ENCODE peak calls at places on chromosomes 12 and 14, in nine cellular contexts. D, Q, N, X, L, B, J, A and H are unnamed samples.

GRCh38 chr12:116759783-116760581 is 21.9 kb downstream of the RNFT2 start:
- DNase-seq in X (peak; percentile 23), L (peak; percentile 73), Q (no peak), N (peak; percentile 90), B (no peak), J (peak; percentile 32), A (no peak), D (no peak), H (no peak)

GRCh38 chr12:42130670-42131402 is 13.8 kb downstream of the GXYLT1 start:
- DNase-seq in L (peak; percentile 67), D (peak; percentile 65), X (peak; percentile 38), N (no peak), B (no peak), Q (peak; percentile 33), A (no peak), J (no peak), H (no peak)

GRCh38 chr14:79502101-79502750 is 709.1 kb downstream of the DIO2 start:
- DNase-seq in B (no peak), J (no peak), A (no peak), N (peak; percentile 51), L (no peak), X (no peak), Q (no peak), D (no peak), H (no peak)

GRCh38 chr14:41986726-41987125 is 380.1 kb downstream of the LRFN5 start:
- DNase-seq in L (no peak), D (no peak), X (no peak), A (no peak), J (no peak), B (no peak), N (no peak), Q (no peak), H (no peak)

GRCh38 chr12:124764451-124764850 is 99.2 kb downstream of the SCARB1 start:
- DNase-seq in X (peak; percentile 73), N (peak; percentile 87), Q (no peak), B (no peak), J (peak; percentile 88), D (peak; percentile 77), L (peak; percentile 86), A (no peak), H (no peak)

GRCh38 chr12:22437031-22437806 is 102.7 kb upstream of the ST8SIA1 start:
- DNase-seq in X (no peak), J (peak; percentile 26), L (peak; percentile 20), A (no peak), D (no peak), B (no peak), N (peak; percentile 85), Q (peak; percentile 39), H (no peak)

GRCh38 chr14:84750763-84751554 is 779.0 kb upstream of the FLRT2 start:
- DNase-seq in A (no peak), N (no peak), X (no peak), D (no peak), J (no peak), L (no peak), B (no peak), Q (no peak), H (no peak)

GRCh38 chr12:132279184-132279889 is 50.1 kb downstream of the GALNT9 start:
- DNase-seq in N (peak; percentile 80), B (peak; percentile 81), D (no peak), A (no peak), X (no peak), L (peak; percentile 84), J (peak; percentile 57), Q (no peak), H (no peak)

GRCh38 chr14:82755923-82756322 is 1222.3 kb upstream of the SEL1L start:
- DNase-seq in L (peak; percentile 41), J (no peak), Q (no peak), N (no peak), X (no peak), B (no peak), A (no peak), D (no peak), H (no peak)

GRCh38 chr12:53252349-53252916 is 15.7 kb upstream of the ESPL1 start:
- DNase-seq in D (peak; percentile 57), X (no peak), L (peak; percentile 74), Q (peak; percentile 55), N (no peak), B (no peak), A (no peak), J (no peak), H (peak; percentile 39)

GRCh38 chr12:113500662-113501435 is 29.2 kb upstream of the LHX5 start:
- DNase-seq in Q (no peak), A (no peak), N (peak; percentile 70), D (no peak), J (no peak), X (no peak), L (no peak), B (no peak), H (no peak)

GRCh38 chr12:12010277-12011031 is 60.3 kb upstream of the BCL2L14 start:
- DNase-seq in X (peak; percentile 71), D (peak; percentile 55), J (no peak), L (peak; percentile 78), N (peak; percentile 54), B (no peak), Q (peak; percentile 12), A (no peak), H (no peak)

GRCh38 chr12:113413488-113413939 is 8.7 kb upstream of the SDSL start:
- DNase-seq in N (peak; percentile 76), D (no peak), L (peak; percentile 70), X (peak; percentile 27), B (peak; percentile 56), A (no peak), J (peak; percentile 71), Q (peak; percentile 61), H (no peak)

GRCh38 chr14:70317091-70317968 is 42.2 kb downstream of the COX16 start:
- DNase-seq in Q (no peak), A (no peak), B (no peak), N (peak; percentile 46), D (no peak), X (no peak), J (no peak), L (no peak), H (peak; percentile 88)

GRCh38 chr12:53976823-53977595 is 2.3 kb upstream of the HOTAIR start:
- DNase-seq in N (no peak), A (no peak), D (peak; percentile 41), B (no peak), L (no peak), Q (no peak), J (no peak), X (no peak), H (no peak)

GRCh38 chr14:102931580-102932285 is 9.3 kb downstream of the AMN start:
- DNase-seq in N (no peak), Q (no peak), X (no peak), B (no peak), A (no peak), D (peak; percentile 40), J (no peak), L (peak; percentile 44), H (no peak)

GRCh38 chr12:96212456-96213375 is 18.5 kb downstream of the ELK3 start:
- DNase-seq in N (peak; percentile 35), A (no peak), B (no peak), J (no peak), X (no peak), Q (no peak), L (no peak), D (no peak), H (no peak)

GRCh38 chr12:96210376-96211055 is 16.3 kb downstream of the ELK3 start:
- DNase-seq in B (no peak), N (no peak), D (no peak), J (no peak), Q (peak; percentile 74), A (no peak), X (no peak), L (no peak), H (no peak)

GRCh38 chr12:96213869-96214268 is 19.7 kb downstream of the ELK3 start:
- DNase-seq in A (no peak), X (no peak), B (no peak), Q (no peak), N (peak; percentile 31), D (no peak), L (no peak), J (no peak), H (no peak)

GRCh38 chr12:96208801-96209534 is 14.8 kb downstream of the ELK3 start:
- DNase-seq in N (no peak), A (no peak), J (no peak), D (peak; percentile 55), Q (no peak), X (no peak), B (no peak), L (no peak), H (no peak)

GRCh38 chr12:96211989-96212388 is 17.8 kb downstream of the ELK3 start:
- DNase-seq in D (no peak), A (no peak), X (no peak), Q (no peak), L (no peak), N (no peak), J (no peak), B (no peak), H (no peak)
- H3K4me1 ChIP-seq in D (peaks cover 10% of the 10 kb centered on the region), A (peaks cover 18% of the 10 kb centered on the region), X (peaks cover 22% of the 10 kb centered on the region), Q (peaks cover 30% of the 10 kb centered on the region), L (peaks cover 3% of the 10 kb centered on the region), N (no peaks in the 10 kb centered on the region), J (peaks cover 38% of the 10 kb centered on the region), B (peaks cover 30% of the 10 kb centered on the region), H (no peaks in the 10 kb centered on the region)

DNA sequence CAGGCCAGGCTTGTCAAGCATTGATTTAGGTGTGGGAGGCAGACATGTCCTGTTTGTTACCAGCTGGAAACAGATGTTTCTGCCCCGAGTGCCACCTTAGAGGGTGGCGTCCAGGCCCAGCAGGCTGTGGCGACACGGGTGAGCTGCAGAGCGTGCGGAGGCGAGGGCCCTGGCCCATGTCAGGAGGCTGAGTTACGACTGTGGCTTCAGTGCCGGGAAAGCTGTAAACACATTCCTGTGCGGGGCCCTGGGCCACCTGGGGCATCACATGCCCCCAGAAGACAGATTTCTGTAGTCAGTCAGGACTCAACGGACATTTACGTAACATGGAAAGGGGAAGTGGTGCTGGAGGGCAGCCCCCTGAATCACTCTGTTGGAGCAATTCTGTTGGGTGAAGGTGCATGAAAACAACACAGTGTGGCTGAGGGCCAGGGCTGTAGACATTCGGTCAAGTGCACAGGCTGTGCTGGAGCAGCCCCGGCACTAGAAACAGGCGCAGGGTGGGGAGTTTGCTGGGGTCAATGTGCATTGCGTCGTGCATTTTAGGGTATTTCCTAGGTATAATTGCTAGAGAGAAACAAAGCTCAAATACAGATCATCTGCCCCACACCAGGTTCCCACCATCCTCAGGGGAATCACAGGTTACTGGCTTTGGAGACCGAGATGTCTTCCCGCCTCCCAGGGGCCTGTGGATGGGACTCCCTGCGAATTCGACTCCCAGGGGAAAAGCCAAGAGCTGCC is 291.8 kb downstream of the TMEM121 start:
- DNase-seq in J (no peak), B (no peak), L (no peak), Q (no peak), D (no peak), N (no peak), X (no peak), A (no peak), H (no peak)
- H3K4me3 ChIP-seq in J (no peak overlapping the region), B (no peak overlapping the region), L (no peak overlapping the region), Q (no peak overlapping the region), D (no peak overlapping the region), N (no peak overlapping the region), X (no peak overlapping the region), A (no peak overlapping the region), H (no peak overlapping the region)

GRCh38 chr14:53841109-53842099 is 115.2 kb downstream of the BMP4 start:
- DNase-seq in L (no peak), A (no peak), N (no peak), X (no peak), J (no peak), D (no peak), Q (no peak), B (no peak), H (no peak)
- H3K4me1 ChIP-seq in L (no peaks in the 10 kb centered on the region), A (no peaks in the 10 kb centered on the region), N (peaks cover 4% of the 10 kb centered on the region), X (no peaks in the 10 kb centered on the region), J (peaks cover 56% of the 10 kb centered on the region), D (no peaks in the 10 kb centered on the region), Q (no peaks in the 10 kb centered on the region), B (peaks cover 80% of the 10 kb centered on the region), H (no peaks in the 10 kb centered on the region)

GRCh38 chr14:21520718-21521117 is 5.4 kb downstream of the SALL2 start:
- DNase-seq in Q (no peak), N (no peak), B (no peak), X (no peak), A (no peak), L (no peak), J (no peak), D (no peak), H (no peak)
- H3K4me3 ChIP-seq in Q (no peak overlapping the region), N (no peak overlapping the region), B (no peak overlapping the region), X (no peak overlapping the region), A (no peak overlapping the region), L (no peak overlapping the region), J (no peak overlapping the region), D (no peak overlapping the region), H (no peak overlapping the region)